ENCODE peak calls at places on chromosomes 2 and 18, in seven cellular contexts. I, D, F, R, K, Z and V are unnamed samples. For H3K4me1, the result is how much of the 10 kb centered on the place peaks cover.

GRCh38 chr2:71687412-71687811 is 234.1 kb downstream of the DYSF start:
- DNase-seq in R (peak), F (no peak), K (peak), I (no peak), D (no peak), Z (no peak), V (no peak)

GRCh38 chr2:85913854-85914524 is 25.2 kb upstream of the ST3GAL5 start:
- DNase-seq in K (no peak), D (no peak), R (no peak), I (no peak), F (no peak), Z (no peak), V (no peak)

GRCh38 chr2:54176577-54176976 is 61.2 kb downstream of the ACYP2 start:
- DNase-seq in D (peak), F (no peak), K (peak), Z (no peak), I (no peak), R (no peak), V (no peak)

GRCh38 chr2:208254118-208254870 is 577 bp downstream of the IDH1 start:
- DNase-seq in D (peak), R (peak), I (peak), Z (peak), F (peak), K (peak), V (no peak)

GRCh38 chr2:40244251-40245010 is 207.5 kb downstream of the SLC8A1 start:
- DNase-seq in R (no peak), F (peak), I (peak), Z (peak), K (peak), D (peak), V (no peak)

GRCh38 chr2:48528431-48528830 is 1.5 kb upstream of the STON1 start:
- DNase-seq in F (no peak), D (no peak), I (no peak), K (no peak), R (no peak), Z (no peak), V (no peak)

GRCh38 chr18:58026395-58026794 is 17.6 kb upstream of the NEDD4L start:
- DNase-seq in K (no peak), R (no peak), I (no peak), D (no peak), Z (no peak), F (no peak), V (no peak)

GRCh38 chr2:143161982-143162837 is 33.0 kb downstream of the ARHGAP15 start:
- DNase-seq in D (peak), R (no peak), F (peak), K (no peak), Z (peak), I (no peak), V (no peak)

GRCh38 chr2:88429929-88430328 is 22.6 kb downstream of the FOXI3 start:
- DNase-seq in F (no peak), D (no peak), R (no peak), Z (no peak), K (no peak), I (no peak), V (no peak)

GRCh38 chr18:50218432-50219197 is 23.7 kb upstream of the MYO5B start:
- DNase-seq in F (peak), K (no peak), I (no peak), D (no peak), Z (no peak), R (no peak), V (no peak)

GRCh38 chr2:207162319-207162718 is 3.4 kb downstream of the KLF7 start:
- DNase-seq in R (no peak), I (no peak), Z (no peak), D (no peak), K (no peak), F (no peak), V (no peak)

GRCh38 chr2:205619600-205619999 is 62.7 kb upstream of the NRP2 start:
- DNase-seq in D (no peak), Z (no peak), I (no peak), F (no peak), R (no peak), K (no peak), V (no peak)

GRCh38 chr2:209314641-209315040 is 109.2 kb upstream of the MAP2 start:
- DNase-seq in F (no peak), R (no peak), K (no peak), D (no peak), I (no peak), Z (no peak), V (no peak)

GRCh38 chr2:158922610-158923009 is 45.8 kb upstream of the TANC1 start:
- DNase-seq in K (no peak), I (no peak), R (no peak), D (no peak), F (no peak), Z (no peak), V (no peak)

GRCh38 chr18:75199327-75199726 is 9.6 kb downstream of the PTGR3 start:
- DNase-seq in K (no peak), R (no peak), Z (no peak), F (no peak), D (no peak), I (no peak), V (no peak)

GRCh38 chr2:75390184-75390583 is 170.6 kb downstream of the EVA1A start:
- DNase-seq in Z (no peak), D (no peak), K (no peak), I (no peak), F (no peak), R (no peak), V (no peak)

GRCh38 chr2:205545971-205546370 is 136.3 kb upstream of the NRP2 start:
- DNase-seq in F (no peak), R (no peak), D (no peak), I (no peak), K (no peak), Z (no peak), V (no peak)

GRCh38 chr2:34529965-34530364 is 930.9 kb upstream of the FAM98A start:
- DNase-seq in K (no peak), F (no peak), Z (no peak), I (no peak), D (no peak), R (no peak), V (no peak)

GRCh38 chr2:168079236-168079635 is 168.2 kb downstream of the STK39 start:
- DNase-seq in K (peak), R (no peak), D (no peak), F (no peak), Z (no peak), I (no peak), V (no peak)

GRCh38 chr2:235850771-235851551 is 317.2 kb downstream of the GBX2 start:
- DNase-seq in Z (no peak), R (no peak), I (no peak), K (no peak), F (no peak), D (no peak), V (no peak)

GRCh38 chr2:111705711-111706323 is 178.2 kb downstream of the ANAPC1 start:
- DNase-seq in I (peak), R (peak), K (no peak), D (no peak), Z (no peak), F (no peak), V (no peak)

GRCh38 chr18:77068321-77068841 is 64.2 kb downstream of the MBP start:
- DNase-seq in F (no peak), K (no peak), I (no peak), D (no peak), Z (no peak), R (no peak), V (no peak)

GRCh38 chr2:62597323-62597722 is 91.3 kb upstream of the TMEM17 start:
- DNase-seq in R (no peak), D (no peak), K (no peak), I (no peak), F (no peak), Z (no peak), V (no peak)

GRCh38 chr2:163887182-163887581 is 151.4 kb upstream of the FIGN start:
- DNase-seq in Z (no peak), F (no peak), D (no peak), R (no peak), K (no peak), I (no peak), V (no peak)

GRCh38 chr2:189933911-189934399 is 128.6 kb downstream of the MSTN start:
- DNase-seq in Z (no peak), F (no peak), K (no peak), I (no peak), R (no peak), D (no peak), V (no peak)

GRCh38 chr2:240368746-240369724 is 66.4 kb upstream of the GPC1 start:
- DNase-seq in I (peak), D (no peak), F (no peak), R (no peak), K (peak), Z (peak), V (no peak)

GRCh38 chr18:53991202-53991601 is 233.3 kb downstream of the MBD2 start:
- DNase-seq in Z (no peak), K (no peak), R (no peak), D (no peak), F (no peak), I (no peak), V (no peak)

GRCh38 chr2:237527241-237527640 is 39.1 kb upstream of the PRLH start:
- DNase-seq in I (no peak), Z (no peak), R (no peak), K (no peak), F (no peak), D (no peak), V (no peak)

GRCh38 chr2:10331702-10332401 is 29.1 kb downstream of the HPCAL1 start:
- DNase-seq in F (no peak), K (no peak), R (no peak), Z (no peak), I (no peak), D (no peak), V (no peak)

GRCh38 chr2:28449126-28449488 is 46.8 kb upstream of the PLB1 start:
- DNase-seq in R (no peak), I (no peak), F (no peak), K (no peak), D (no peak), Z (no peak), V (no peak)
- H3K4me1 ChIP-seq in R (half or more), I (under half), F (under half), K (under half), D (under half), Z (under half), V (under half)

GRCh38 chr2:25552343-25552742 is 121.0 kb downstream of the DTNB start:
- DNase-seq in F (no peak), D (no peak), K (no peak), Z (no peak), I (no peak), R (no peak), V (no peak)

GRCh38 chr2:25559148-25559547 is 114.2 kb downstream of the DTNB start:
- DNase-seq in Z (no peak), F (no peak), K (no peak), D (no peak), I (no peak), R (no peak), V (no peak)

GRCh38 chr2:25557179-25558036 is 116.0 kb downstream of the DTNB start:
- DNase-seq in D (no peak), R (no peak), I (no peak), F (no peak), K (no peak), Z (no peak), V (no peak)

GRCh38 chr2:25561136-25561850 is 112.1 kb downstream of the DTNB start:
- DNase-seq in K (no peak), D (no peak), R (no peak), Z (no peak), F (no peak), I (no peak), V (no peak)

DNA sequence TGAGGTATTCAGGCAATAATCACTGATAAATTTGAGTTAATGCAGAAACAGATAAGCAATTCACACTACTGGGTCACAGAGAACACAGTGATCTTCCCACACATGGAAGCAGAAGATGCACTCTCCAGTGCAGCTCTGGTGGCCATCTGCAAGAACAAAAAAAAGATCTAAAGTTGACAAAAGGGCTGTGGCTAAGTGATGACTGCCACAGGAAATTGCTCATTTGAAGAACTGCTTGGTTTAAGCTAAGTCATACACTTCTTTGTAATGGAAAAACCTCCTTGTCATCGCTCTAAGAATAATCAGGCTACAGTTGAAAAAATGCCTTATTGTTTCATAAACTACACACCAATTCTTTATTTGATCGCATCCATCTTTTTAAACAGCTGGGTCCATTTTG is 115.1 kb downstream of the DTNB start:
- DNase-seq in D (no peak), R (no peak), Z (no peak), K (no peak), I (no peak), F (no peak), V (no peak)
- TF ChIP-seq POLR2A in D (no peak), R (no peak), Z (no peak), K (no peak), I (no peak), F (no peak), V (no peak)

GRCh38 chr18:42068030-42068429 is 113.0 kb downstream of the PIK3C3 start:
- DNase-seq in F (no peak), R (no peak), I (no peak), K (no peak), D (no peak), Z (no peak), V (no peak)

GRCh38 chr18:42074704-42075103 is 119.7 kb downstream of the PIK3C3 start:
- DNase-seq in F (no peak), R (no peak), D (no peak), I (no peak), K (no peak), Z (no peak), V (no peak)

GRCh38 chr18:42069036-42069435 is 114.0 kb downstream of the PIK3C3 start:
- DNase-seq in I (no peak), Z (no peak), R (no peak), K (no peak), F (no peak), D (no peak), V (no peak)

GRCh38 chr18:42067527-42067926 is 112.5 kb downstream of the PIK3C3 start:
- DNase-seq in D (no peak), K (no peak), F (no peak), I (no peak), R (no peak), Z (no peak), V (no peak)

DNA sequence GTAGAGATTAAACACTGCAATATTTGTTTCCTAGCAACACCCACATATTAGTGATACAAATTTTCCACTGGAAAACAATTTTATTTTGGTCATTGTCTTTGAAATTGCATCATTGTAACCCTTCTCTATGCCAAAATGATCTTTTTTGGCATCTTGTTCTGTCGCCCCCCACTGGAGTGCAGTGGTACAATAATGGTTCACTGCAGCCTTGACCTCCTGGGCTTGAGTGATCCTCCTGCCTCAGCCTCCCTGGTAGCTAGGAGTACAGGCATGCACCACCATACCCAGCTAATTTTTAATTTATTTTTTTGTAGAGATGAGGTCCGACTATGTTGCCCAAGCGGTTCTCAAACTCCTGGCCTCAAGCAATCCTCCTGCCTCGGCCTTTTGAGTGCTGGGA is 117.4 kb downstream of the PIK3C3 start:
- DNase-seq in Z (no peak), I (no peak), K (no peak), D (no peak), F (no peak), R (no peak), V (no peak)
- TF ChIP-seq CTCF in Z (no peak), I (no peak), K (no peak), D (no peak), F (no peak), R (no peak), V (no peak)

GRCh38 chr2:36483290-36483689 is 114.7 kb downstream of the FEZ2 start:
- DNase-seq in K (no peak), R (no peak), D (no peak), I (no peak), F (no peak), Z (no peak), V (no peak)
- H3K4me1 ChIP-seq in K (under half), R (under half), D (under half), I (half or more), F (under half), Z (under half), V (half or more)

DNA sequence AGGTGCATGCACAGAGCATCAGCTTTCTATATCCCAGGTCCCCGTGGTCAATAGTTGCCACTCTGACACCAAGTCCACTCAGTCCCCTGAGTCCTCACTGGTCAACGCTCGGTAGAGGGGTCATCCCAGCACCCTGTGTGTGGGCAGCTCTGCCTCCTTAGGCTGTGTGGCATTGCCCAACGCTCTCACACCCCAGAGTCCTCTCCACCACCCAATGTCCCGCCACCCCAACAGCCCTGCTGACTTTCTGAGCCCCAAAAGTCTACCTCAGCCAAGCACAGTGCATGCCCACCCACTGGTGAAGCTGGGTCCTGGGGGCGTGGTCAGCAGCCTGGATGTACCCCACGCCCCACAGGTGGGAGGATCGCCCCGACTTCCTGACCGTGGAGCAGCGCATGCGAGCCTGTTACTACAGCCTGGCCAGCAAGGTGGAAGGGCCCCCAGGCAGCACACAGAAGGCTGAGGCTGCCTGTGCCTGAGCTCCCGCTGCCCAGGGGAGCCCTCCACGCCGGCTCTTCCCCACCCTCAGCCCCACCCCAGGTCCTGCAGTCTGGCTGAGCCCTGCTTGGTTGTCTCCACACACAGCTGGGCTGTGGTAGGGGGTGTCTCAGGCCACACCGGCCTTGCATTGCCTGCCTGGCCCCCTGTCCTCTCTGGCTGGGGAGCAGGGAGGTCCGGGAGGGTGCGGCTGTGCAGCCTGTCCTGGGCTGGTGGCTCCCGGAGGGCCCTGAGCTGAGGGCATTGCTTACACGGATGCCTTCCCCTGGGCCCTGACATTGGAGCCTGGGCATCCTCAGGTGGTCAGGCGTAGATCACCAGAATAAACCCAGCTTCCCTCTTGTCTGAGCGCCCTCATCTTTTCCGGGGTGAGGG is 25.9 kb downstream of the ZAP70 start:
- DNase-seq in F (no peak), Z (no peak), R (no peak), D (no peak), I (no peak), K (peak), V (no peak)
- TF ChIP-seq POLR2A in F (no peak), Z (no peak), R (no peak), D (no peak), I (no peak), K (no peak), V (no peak)